ENCODE peak calls at places on chromosomes 5 and 9, in five cellular contexts. C is NCI-H510A treated with DMSO at 0.1 percent for 48 hours; R is suprapubic skin; W is retina; X is activated CD4-positive, alpha-beta T cell treated with anti-CD3 and anti-CD28 coated beads for 48 hours. S is an unnamed sample.

GRCh38 chr9:75027187-75028107 is 646 bp downstream of the CARNMT1 start:
- DNase-seq in C (peak), R (peak), W (no peak), X (peak), S (peak)

GRCh38 chr5:52757991-52758390 is 29.7 kb upstream of the ITGA1 start:
- DNase-seq in C (no peak), R (no peak), W (no peak), X (no peak), S (no peak)

GRCh38 chr5:37665889-37666288 is 174.0 kb downstream of the GDNF start:
- DNase-seq in C (peak), R (no peak), W (peak), X (no peak), S (no peak)

GRCh38 chr5:168552146-168552545 is 23.0 kb downstream of the FBLL1 start:
- DNase-seq in C (no peak), R (no peak), W (no peak), X (no peak), S (no peak)

GRCh38 chr5:34517249-34517648 is 138.9 kb upstream of the RAI14 start:
- DNase-seq in C (peak), R (no peak), W (no peak), X (no peak), S (no peak)

GRCh38 chr9:75198436-75198835 is 110.1 kb downstream of the OSTF1 start:
- DNase-seq in C (no peak), R (no peak), W (no peak), X (no peak), S (no peak)

GRCh38 chr5:180548563-180548962 is 42.7 kb downstream of the SCGB3A1 start:
- DNase-seq in C (no peak), R (no peak), W (no peak), X (no peak), S (no peak)

GRCh38 chr9:134551657-134552348 is 89.8 kb upstream of the COL5A1 start:
- DNase-seq in C (no peak), R (no peak), W (no peak), X (no peak), S (no peak)

GRCh38 chr5:154190652-154191304 is at the start of gene GALNT10:
- DNase-seq in C (no peak), R (no peak), W (peak), X (peak), S (peak)

GRCh38 chr9:95125652-95126051 is 191.9 kb downstream of the FANCC start:
- DNase-seq in C (no peak), R (no peak), W (no peak), X (no peak), S (no peak)

GRCh38 chr5:81027481-81028058 is 67.4 kb downstream of the RASGRF2 start:
- DNase-seq in C (no peak), R (no peak), W (no peak), X (no peak), S (no peak)

GRCh38 chr5:10018670-10019069 is 231.0 kb downstream of the ATPSCKMT start:
- DNase-seq in C (no peak), R (no peak), W (no peak), X (no peak), S (no peak)

GRCh38 chr9:512555-513272 is 298.0 kb downstream of the DOCK8 start:
- DNase-seq in C (no peak), R (no peak), W (no peak), X (no peak), S (no peak)

GRCh38 chr5:174374206-174374605 is 328.7 kb downstream of the NSG2 start:
- DNase-seq in C (no peak), R (no peak), W (no peak), X (no peak), S (no peak)

GRCh38 chr5:95262933-95263660 is 21.8 kb downstream of the MCTP1 start:
- DNase-seq in C (no peak), R (no peak), W (no peak), X (no peak), S (no peak)

GRCh38 chr5:142878638-142879037 is 108.5 kb downstream of the ARHGAP26 start:
- DNase-seq in C (no peak), R (no peak), W (no peak), X (no peak), S (no peak)

GRCh38 chr9:14961372-14962068 is 51.3 kb upstream of the FREM1 start:
- DNase-seq in C (no peak), R (no peak), W (no peak), X (no peak), S (no peak)

GRCh38 chr5:149265559-149265958 is 6.1 kb upstream of the AFAP1L1 start:
- DNase-seq in C (peak), R (no peak), W (no peak), X (no peak), S (no peak)

GRCh38 chr5:82735160-82735789 is 341.9 kb downstream of the TMEM167A start:
- DNase-seq in C (peak), R (no peak), W (no peak), X (no peak), S (no peak)

GRCh38 chr5:119269061-119269579 is 86.7 kb upstream of the TNFAIP8 start:
- DNase-seq in C (peak), R (peak), W (no peak), X (peak), S (peak)

GRCh38 chr9:125739442-125739841 is 7.7 kb upstream of the PBX3 start:
- DNase-seq in C (no peak), R (no peak), W (no peak), X (no peak), S (no peak)

GRCh38 chr5:140926903-140927573 is 939 bp downstream of the PCDHAC1 start:
- DNase-seq in C (peak), R (peak), W (no peak), X (no peak), S (no peak)

GRCh38 chr5:127055880-127056653 is 17.2 kb downstream of the C5orf63 start:
- DNase-seq in C (no peak), R (no peak), W (no peak), X (no peak), S (no peak)

GRCh38 chr9:81578606-81579005 is 110.7 kb downstream of the TLE1 start:
- DNase-seq in C (no peak), R (no peak), W (no peak), X (no peak), S (no peak)

S was measured in stimulated activated naive CD8-positive, alpha-beta T cell treated with anti-CD3 and anti-CD28 coated beads, Interleukin-15, Interleukin-2, amounts not matched to agents 100 U/mL and 50 U/mL, for 24 hours.